ENCODE peak calls at places on chromosomes 11 and 22, in nine cellular contexts. One of them, this sample, is unnamed.
A peak's percentile ranks its signal among the peaks of the same experiment; 100 is the strongest.

GRCh38 chr11:62374801-62375200 is 37.6 kb downstream of the ASRGL1 start:
- DNase-seq in astrocyte of the spinal cord: no peak
- DNase-seq in body of pancreas: no peak
- DNase-seq in mammary epithelial cell: no peak
- DNase-seq in NCI-H2171: no peak
- DNase-seq in amygdala: no peak
- DNase-seq in T-helper 1 cell: no peak
- DNase-seq in stimulated activated CD8-positive, alpha-beta memory T cell treated with anti-CD3 and anti-CD28 coated beads, Interleukin-15, amount 100 ng/mL, for 24 hours: no peak
- DNase-seq in NCI-H1105: no peak
- DNase-seq in this sample: no peak

GRCh38 chr11:9760180-9760550 is 96.3 kb downstream of the SWAP70 start:
- DNase-seq in astrocyte of the spinal cord: peak; percentile 99
- DNase-seq in body of pancreas: peak; percentile 68
- DNase-seq in mammary epithelial cell: peak; percentile 23
- DNase-seq in NCI-H2171: no peak
- DNase-seq in amygdala: peak; percentile 59
- DNase-seq in T-helper 1 cell: no peak
- DNase-seq in stimulated activated CD8-positive, alpha-beta memory T cell treated with anti-CD3 and anti-CD28 coated beads, Interleukin-15, amount 100 ng/mL, for 24 hours: no peak
- DNase-seq in NCI-H1105: no peak
- DNase-seq in this sample: no peak

GRCh38 chr11:61601512-61601911 is 20.6 kb upstream of the SYT7 start:
- DNase-seq in astrocyte of the spinal cord: no peak
- DNase-seq in body of pancreas: peak; percentile 44
- DNase-seq in mammary epithelial cell: no peak
- DNase-seq in NCI-H2171: no peak
- DNase-seq in amygdala: no peak
- DNase-seq in T-helper 1 cell: no peak
- DNase-seq in stimulated activated CD8-positive, alpha-beta memory T cell treated with anti-CD3 and anti-CD28 coated beads, Interleukin-15, amount 100 ng/mL, for 24 hours: no peak
- DNase-seq in NCI-H1105: no peak
- DNase-seq in this sample: no peak

GRCh38 chr22:41925783-41926460 is 684 bp downstream of the TNFRSF13C start:
- DNase-seq in astrocyte of the spinal cord: peak; percentile 12
- DNase-seq in body of pancreas: peak; percentile 69
- DNase-seq in mammary epithelial cell: no peak
- DNase-seq in NCI-H2171: peak; percentile 70
- DNase-seq in amygdala: peak; percentile 29
- DNase-seq in T-helper 1 cell: peak; percentile 59
- DNase-seq in stimulated activated CD8-positive, alpha-beta memory T cell treated with anti-CD3 and anti-CD28 coated beads, Interleukin-15, amount 100 ng/mL, for 24 hours: peak; percentile 53
- DNase-seq in NCI-H1105: peak; percentile 21
- DNase-seq in this sample: no peak

GRCh38 chr11:67303989-67304411 is 670 bp downstream of the SSH3 start:
- DNase-seq in astrocyte of the spinal cord: no peak
- DNase-seq in body of pancreas: peak; percentile 43
- DNase-seq in mammary epithelial cell: peak; percentile 22
- DNase-seq in NCI-H2171: no peak
- DNase-seq in amygdala: no peak
- DNase-seq in T-helper 1 cell: no peak
- DNase-seq in stimulated activated CD8-positive, alpha-beta memory T cell treated with anti-CD3 and anti-CD28 coated beads, Interleukin-15, amount 100 ng/mL, for 24 hours: no peak
- DNase-seq in NCI-H1105: no peak
- DNase-seq in this sample: peak; percentile 24

GRCh38 chr11:45270946-45271345 is 15.2 kb downstream of the SYT13 start:
- DNase-seq in astrocyte of the spinal cord: no peak
- DNase-seq in body of pancreas: no peak
- DNase-seq in mammary epithelial cell: no peak
- DNase-seq in NCI-H2171: no peak
- DNase-seq in amygdala: no peak
- DNase-seq in T-helper 1 cell: no peak
- DNase-seq in stimulated activated CD8-positive, alpha-beta memory T cell treated with anti-CD3 and anti-CD28 coated beads, Interleukin-15, amount 100 ng/mL, for 24 hours: no peak
- DNase-seq in NCI-H1105: no peak
- DNase-seq in this sample: no peak

GRCh38 chr11:57792060-57792541 is 30.5 kb downstream of the CTNND1 start:
- DNase-seq in astrocyte of the spinal cord: peak; percentile 39
- DNase-seq in body of pancreas: peak; percentile 84
- DNase-seq in mammary epithelial cell: peak; percentile 70
- DNase-seq in NCI-H2171: no peak
- DNase-seq in amygdala: peak; percentile 38
- DNase-seq in T-helper 1 cell: peak; percentile 67
- DNase-seq in stimulated activated CD8-positive, alpha-beta memory T cell treated with anti-CD3 and anti-CD28 coated beads, Interleukin-15, amount 100 ng/mL, for 24 hours: peak; percentile 45
- DNase-seq in NCI-H1105: no peak
- DNase-seq in this sample: no peak

GRCh38 chr22:46661221-46661851 is 41.1 kb downstream of the GRAMD4 start:
- DNase-seq in astrocyte of the spinal cord: peak; percentile 51
- DNase-seq in body of pancreas: peak; percentile 29
- DNase-seq in mammary epithelial cell: peak; percentile 89
- DNase-seq in NCI-H2171: peak; percentile 78
- DNase-seq in amygdala: no peak
- DNase-seq in T-helper 1 cell: no peak
- DNase-seq in stimulated activated CD8-positive, alpha-beta memory T cell treated with anti-CD3 and anti-CD28 coated beads, Interleukin-15, amount 100 ng/mL, for 24 hours: no peak
- DNase-seq in NCI-H1105: peak; percentile 77
- DNase-seq in this sample: no peak

GRCh38 chr22:38819387-38819940 is 24.4 kb downstream of the NPTXR start:
- DNase-seq in astrocyte of the spinal cord: no peak
- DNase-seq in body of pancreas: no peak
- DNase-seq in mammary epithelial cell: no peak
- DNase-seq in NCI-H2171: no peak
- DNase-seq in amygdala: no peak
- DNase-seq in T-helper 1 cell: no peak
- DNase-seq in stimulated activated CD8-positive, alpha-beta memory T cell treated with anti-CD3 and anti-CD28 coated beads, Interleukin-15, amount 100 ng/mL, for 24 hours: no peak
- DNase-seq in NCI-H1105: no peak
- DNase-seq in this sample: no peak

GRCh38 chr11:96827164-96827563 is 437.4 kb downstream of the JRKL start:
- DNase-seq in astrocyte of the spinal cord: peak; percentile 22
- DNase-seq in body of pancreas: no peak
- DNase-seq in mammary epithelial cell: no peak
- DNase-seq in NCI-H2171: peak; percentile 14
- DNase-seq in amygdala: no peak
- DNase-seq in T-helper 1 cell: no peak
- DNase-seq in stimulated activated CD8-positive, alpha-beta memory T cell treated with anti-CD3 and anti-CD28 coated beads, Interleukin-15, amount 100 ng/mL, for 24 hours: no peak
- DNase-seq in NCI-H1105: no peak
- DNase-seq in this sample: no peak

GRCh38 chr11:10246991-10247390 is 47.0 kb downstream of the SBF2 start:
- DNase-seq in astrocyte of the spinal cord: no peak
- DNase-seq in body of pancreas: no peak
- DNase-seq in mammary epithelial cell: no peak
- DNase-seq in NCI-H2171: no peak
- DNase-seq in amygdala: no peak
- DNase-seq in T-helper 1 cell: no peak
- DNase-seq in stimulated activated CD8-positive, alpha-beta memory T cell treated with anti-CD3 and anti-CD28 coated beads, Interleukin-15, amount 100 ng/mL, for 24 hours: no peak
- DNase-seq in NCI-H1105: no peak
- DNase-seq in this sample: no peak

GRCh38 chr22:32985899-32986772 is 72.0 kb downstream of the SYN3 start:
- DNase-seq in astrocyte of the spinal cord: peak; percentile 68
- DNase-seq in body of pancreas: peak; percentile 75
- DNase-seq in mammary epithelial cell: peak; percentile 75
- DNase-seq in NCI-H2171: no peak
- DNase-seq in amygdala: peak; percentile 63
- DNase-seq in T-helper 1 cell: no peak
- DNase-seq in stimulated activated CD8-positive, alpha-beta memory T cell treated with anti-CD3 and anti-CD28 coated beads, Interleukin-15, amount 100 ng/mL, for 24 hours: no peak
- DNase-seq in NCI-H1105: peak; percentile 21
- DNase-seq in this sample: peak; percentile 51

GRCh38 chr11:75492181-75492820 is 33.4 kb downstream of the GDPD5 start:
- DNase-seq in astrocyte of the spinal cord: no peak
- DNase-seq in body of pancreas: no peak
- DNase-seq in mammary epithelial cell: peak; percentile 45
- DNase-seq in NCI-H2171: no peak
- DNase-seq in amygdala: no peak
- DNase-seq in T-helper 1 cell: peak; percentile 14
- DNase-seq in stimulated activated CD8-positive, alpha-beta memory T cell treated with anti-CD3 and anti-CD28 coated beads, Interleukin-15, amount 100 ng/mL, for 24 hours: peak; percentile 3
- DNase-seq in NCI-H1105: no peak
- DNase-seq in this sample: no peak

GRCh38 chr11:107705027-107705426 is 6.8 kb downstream of the SLN start:
- DNase-seq in astrocyte of the spinal cord: peak; percentile 90
- DNase-seq in body of pancreas: peak; percentile 6
- DNase-seq in mammary epithelial cell: peak; percentile 89
- DNase-seq in NCI-H2171: no peak
- DNase-seq in amygdala: no peak
- DNase-seq in T-helper 1 cell: no peak
- DNase-seq in stimulated activated CD8-positive, alpha-beta memory T cell treated with anti-CD3 and anti-CD28 coated beads, Interleukin-15, amount 100 ng/mL, for 24 hours: no peak
- DNase-seq in NCI-H1105: no peak
- DNase-seq in this sample: no peak

GRCh38 chr11:79265756-79266322 is 175.0 kb downstream of the TENM4 start:
- DNase-seq in astrocyte of the spinal cord: no peak
- DNase-seq in body of pancreas: no peak
- DNase-seq in mammary epithelial cell: peak; percentile 2
- DNase-seq in NCI-H2171: no peak
- DNase-seq in amygdala: no peak
- DNase-seq in T-helper 1 cell: no peak
- DNase-seq in stimulated activated CD8-positive, alpha-beta memory T cell treated with anti-CD3 and anti-CD28 coated beads, Interleukin-15, amount 100 ng/mL, for 24 hours: no peak
- DNase-seq in NCI-H1105: no peak
- DNase-seq in this sample: no peak

GRCh38 chr11:34165786-34166557 is 60.5 kb downstream of the NAT10 start:
- DNase-seq in astrocyte of the spinal cord: no peak
- DNase-seq in body of pancreas: no peak
- DNase-seq in mammary epithelial cell: peak; percentile 29
- DNase-seq in NCI-H2171: no peak
- DNase-seq in amygdala: peak; percentile 23
- DNase-seq in T-helper 1 cell: no peak
- DNase-seq in stimulated activated CD8-positive, alpha-beta memory T cell treated with anti-CD3 and anti-CD28 coated beads, Interleukin-15, amount 100 ng/mL, for 24 hours: no peak
- DNase-seq in NCI-H1105: no peak
- DNase-seq in this sample: no peak

GRCh38 chr11:18420067-18420466 is 7.9 kb downstream of the LDHC start:
- DNase-seq in astrocyte of the spinal cord: no peak
- DNase-seq in body of pancreas: no peak
- DNase-seq in mammary epithelial cell: no peak
- DNase-seq in NCI-H2171: no peak
- DNase-seq in amygdala: no peak
- DNase-seq in T-helper 1 cell: no peak
- DNase-seq in stimulated activated CD8-positive, alpha-beta memory T cell treated with anti-CD3 and anti-CD28 coated beads, Interleukin-15, amount 100 ng/mL, for 24 hours: no peak
- DNase-seq in NCI-H1105: no peak
- DNase-seq in this sample: no peak

GRCh38 chr11:29527391-29527936 is 489.4 kb downstream of the KCNA4 start:
- DNase-seq in astrocyte of the spinal cord: peak; percentile 69
- DNase-seq in body of pancreas: no peak
- DNase-seq in mammary epithelial cell: peak; percentile 82
- DNase-seq in NCI-H2171: no peak
- DNase-seq in amygdala: no peak
- DNase-seq in T-helper 1 cell: no peak
- DNase-seq in stimulated activated CD8-positive, alpha-beta memory T cell treated with anti-CD3 and anti-CD28 coated beads, Interleukin-15, amount 100 ng/mL, for 24 hours: no peak
- DNase-seq in NCI-H1105: no peak
- DNase-seq in this sample: no peak

GRCh38 chr11:65586676-65587075 is 8.9 kb downstream of the KCNK7 start:
- DNase-seq in astrocyte of the spinal cord: no peak
- DNase-seq in body of pancreas: no peak
- DNase-seq in mammary epithelial cell: no peak
- DNase-seq in NCI-H2171: no peak
- DNase-seq in amygdala: no peak
- DNase-seq in T-helper 1 cell: no peak
- DNase-seq in stimulated activated CD8-positive, alpha-beta memory T cell treated with anti-CD3 and anti-CD28 coated beads, Interleukin-15, amount 100 ng/mL, for 24 hours: no peak
- DNase-seq in NCI-H1105: no peak
- DNase-seq in this sample: no peak

GRCh38 chr11:69178819-69179482 is 23.2 kb downstream of the SMIM38 start:
- DNase-seq in astrocyte of the spinal cord: no peak
- DNase-seq in body of pancreas: peak; percentile 65
- DNase-seq in mammary epithelial cell: no peak
- DNase-seq in NCI-H2171: no peak
- DNase-seq in amygdala: no peak
- DNase-seq in T-helper 1 cell: no peak
- DNase-seq in stimulated activated CD8-positive, alpha-beta memory T cell treated with anti-CD3 and anti-CD28 coated beads, Interleukin-15, amount 100 ng/mL, for 24 hours: no peak
- DNase-seq in NCI-H1105: no peak
- DNase-seq in this sample: no peak

GRCh38 chr22:34099278-34099677 is 179.0 kb upstream of the LARGE1 start:
- DNase-seq in astrocyte of the spinal cord: no peak
- DNase-seq in body of pancreas: no peak
- DNase-seq in mammary epithelial cell: peak; percentile 1
- DNase-seq in NCI-H2171: no peak
- DNase-seq in amygdala: no peak
- DNase-seq in T-helper 1 cell: no peak
- DNase-seq in stimulated activated CD8-positive, alpha-beta memory T cell treated with anti-CD3 and anti-CD28 coated beads, Interleukin-15, amount 100 ng/mL, for 24 hours: no peak
- DNase-seq in NCI-H1105: no peak
- DNase-seq in this sample: no peak

GRCh38 chr11:65305501-65306268 is 9.0 kb upstream of the CDC42EP2 start:
- DNase-seq in astrocyte of the spinal cord: peak; percentile 60
- DNase-seq in body of pancreas: peak; percentile 69
- DNase-seq in mammary epithelial cell: no peak
- DNase-seq in NCI-H2171: no peak
- DNase-seq in amygdala: no peak
- DNase-seq in T-helper 1 cell: no peak
- DNase-seq in stimulated activated CD8-positive, alpha-beta memory T cell treated with anti-CD3 and anti-CD28 coated beads, Interleukin-15, amount 100 ng/mL, for 24 hours: no peak
- DNase-seq in NCI-H1105: no peak
- DNase-seq in this sample: no peak

GRCh38 chr22:36236338-36237319 is 2.7 kb downstream of the APOL2 start:
- DNase-seq in astrocyte of the spinal cord: no peak
- DNase-seq in body of pancreas: no peak
- DNase-seq in mammary epithelial cell: no peak
- DNase-seq in NCI-H2171: no peak
- DNase-seq in amygdala: no peak
- DNase-seq in T-helper 1 cell: no peak
- DNase-seq in stimulated activated CD8-positive, alpha-beta memory T cell treated with anti-CD3 and anti-CD28 coated beads, Interleukin-15, amount 100 ng/mL, for 24 hours: no peak
- DNase-seq in NCI-H1105: no peak
- DNase-seq in this sample: no peak

GRCh38 chr11:100573911-100574513 is 113.1 kb upstream of the ARHGAP42 start:
- DNase-seq in astrocyte of the spinal cord: no peak
- DNase-seq in body of pancreas: no peak
- DNase-seq in mammary epithelial cell: no peak
- DNase-seq in NCI-H2171: no peak
- DNase-seq in amygdala: no peak
- DNase-seq in T-helper 1 cell: no peak
- DNase-seq in stimulated activated CD8-positive, alpha-beta memory T cell treated with anti-CD3 and anti-CD28 coated beads, Interleukin-15, amount 100 ng/mL, for 24 hours: no peak
- DNase-seq in NCI-H1105: no peak
- DNase-seq in this sample: no peak

GRCh38 chr11:76074178-76075112 is 131.9 kb downstream of the WNT11 start:
- DNase-seq in astrocyte of the spinal cord: peak; percentile 23
- DNase-seq in body of pancreas: no peak
- DNase-seq in mammary epithelial cell: no peak
- DNase-seq in NCI-H2171: no peak
- DNase-seq in amygdala: no peak
- DNase-seq in T-helper 1 cell: no peak
- DNase-seq in stimulated activated CD8-positive, alpha-beta memory T cell treated with anti-CD3 and anti-CD28 coated beads, Interleukin-15, amount 100 ng/mL, for 24 hours: no peak
- DNase-seq in NCI-H1105: no peak
- DNase-seq in this sample: no peak

GRCh38 chr11:75384438-75385080 is 14.8 kb upstream of the RPS3 start:
- DNase-seq in astrocyte of the spinal cord: peak; percentile 44
- DNase-seq in body of pancreas: peak; percentile 77
- DNase-seq in mammary epithelial cell: peak; percentile 40
- DNase-seq in NCI-H2171: peak; percentile 6
- DNase-seq in amygdala: peak; percentile 78
- DNase-seq in T-helper 1 cell: peak; percentile 58
- DNase-seq in stimulated activated CD8-positive, alpha-beta memory T cell treated with anti-CD3 and anti-CD28 coated beads, Interleukin-15, amount 100 ng/mL, for 24 hours: peak; percentile 72
- DNase-seq in NCI-H1105: peak; percentile 54
- DNase-seq in this sample: peak; percentile 67

GRCh38 chr11:66011239-66011784 is 496 bp upstream of the CST6 start:
- DNase-seq in astrocyte of the spinal cord: peak; percentile 40
- DNase-seq in body of pancreas: peak; percentile 59
- DNase-seq in mammary epithelial cell: peak; percentile 97
- DNase-seq in NCI-H2171: no peak
- DNase-seq in amygdala: no peak
- DNase-seq in T-helper 1 cell: no peak
- DNase-seq in stimulated activated CD8-positive, alpha-beta memory T cell treated with anti-CD3 and anti-CD28 coated beads, Interleukin-15, amount 100 ng/mL, for 24 hours: no peak
- DNase-seq in NCI-H1105: no peak
- DNase-seq in this sample: no peak

GRCh38 chr11:29782447-29782846 is 234.4 kb downstream of the KCNA4 start:
- DNase-seq in astrocyte of the spinal cord: no peak
- DNase-seq in body of pancreas: no peak
- DNase-seq in mammary epithelial cell: no peak
- DNase-seq in NCI-H2171: no peak
- DNase-seq in amygdala: no peak
- DNase-seq in T-helper 1 cell: no peak
- DNase-seq in stimulated activated CD8-positive, alpha-beta memory T cell treated with anti-CD3 and anti-CD28 coated beads, Interleukin-15, amount 100 ng/mL, for 24 hours: no peak
- DNase-seq in NCI-H1105: no peak
- DNase-seq in this sample: no peak

GRCh38 chr11:9616858-9617257 is 43.4 kb downstream of the WEE1 start:
- DNase-seq in astrocyte of the spinal cord: no peak
- DNase-seq in body of pancreas: no peak
- DNase-seq in mammary epithelial cell: no peak
- DNase-seq in NCI-H2171: no peak
- DNase-seq in amygdala: no peak
- DNase-seq in T-helper 1 cell: no peak
- DNase-seq in stimulated activated CD8-positive, alpha-beta memory T cell treated with anti-CD3 and anti-CD28 coated beads, Interleukin-15, amount 100 ng/mL, for 24 hours: no peak
- DNase-seq in NCI-H1105: no peak
- DNase-seq in this sample: no peak

GRCh38 chr22:38110863-38111852 is 674 bp upstream of the BAIAP2L2 start:
- DNase-seq in astrocyte of the spinal cord: no peak
- DNase-seq in body of pancreas: no peak
- DNase-seq in mammary epithelial cell: no peak
- DNase-seq in NCI-H2171: no peak
- DNase-seq in amygdala: no peak
- DNase-seq in T-helper 1 cell: no peak
- DNase-seq in stimulated activated CD8-positive, alpha-beta memory T cell treated with anti-CD3 and anti-CD28 coated beads, Interleukin-15, amount 100 ng/mL, for 24 hours: no peak
- DNase-seq in NCI-H1105: no peak
- DNase-seq in this sample: no peak

GRCh38 chr22:32493551-32493950 is 18.9 kb downstream of the FBXO7 start:
- DNase-seq in astrocyte of the spinal cord: no peak
- DNase-seq in body of pancreas: no peak
- DNase-seq in mammary epithelial cell: no peak
- DNase-seq in NCI-H2171: no peak
- DNase-seq in amygdala: no peak
- DNase-seq in T-helper 1 cell: no peak
- DNase-seq in stimulated activated CD8-positive, alpha-beta memory T cell treated with anti-CD3 and anti-CD28 coated beads, Interleukin-15, amount 100 ng/mL, for 24 hours: no peak
- DNase-seq in NCI-H1105: no peak
- DNase-seq in this sample: no peak